ENCODE peak calls at places on chromosomes 11 and 22, in nine cellular contexts. One of them, this sample, is unnamed.
A peak's percentile ranks its signal among the peaks of the same experiment; 100 is the strongest.

GRCh38 chr11:120135838-120136237 is 2.1 kb downstream of the TRIM29 start:
- DNase-seq in K562: no peak
- DNase-seq in adrenal gland: no peak
- DNase-seq in breast epithelium: no peak
- DNase-seq in tibial nerve: peak; percentile 4
- DNase-seq in A549: no peak
- DNase-seq in sigmoid colon: no peak
- DNase-seq in lower leg skin: no peak
- DNase-seq in H1: no peak
- DNase-seq in this sample: no peak

GRCh38 chr11:64358907-64359711 is at the start of gene RPS6KA4:
- DNase-seq in H1: no peak
- DNase-seq in breast epithelium: no peak
- DNase-seq in tibial nerve: peak; percentile 49
- DNase-seq in A549: peak; percentile 71
- DNase-seq in lower leg skin: no peak
- DNase-seq in sigmoid colon: no peak
- DNase-seq in adrenal gland: peak; percentile 58
- DNase-seq in K562: peak; percentile 88
- DNase-seq in this sample: peak; percentile 74

GRCh38 chr11:72781313-72782080 is 12.3 kb downstream of the STARD10 start:
- DNase-seq in A549: peak; percentile 77
- DNase-seq in adrenal gland: no peak
- DNase-seq in K562: peak; percentile 82
- DNase-seq in sigmoid colon: no peak
- DNase-seq in tibial nerve: no peak
- DNase-seq in H1: no peak
- DNase-seq in breast epithelium: no peak
- DNase-seq in lower leg skin: no peak
- DNase-seq in this sample: peak; percentile 23

GRCh38 chr11:86678296-86678695 is 5.9 kb upstream of the ME3 start:
- DNase-seq in H1: no peak
- DNase-seq in A549: no peak
- DNase-seq in breast epithelium: no peak
- DNase-seq in tibial nerve: no peak
- DNase-seq in K562: no peak
- DNase-seq in sigmoid colon: no peak
- DNase-seq in lower leg skin: no peak
- DNase-seq in adrenal gland: no peak
- DNase-seq in this sample: peak; percentile 53

GRCh38 chr11:61495801-61496601 is 12.5 kb upstream of the LRRC10B start:
- DNase-seq in H1: no peak
- DNase-seq in adrenal gland: no peak
- DNase-seq in A549: no peak
- DNase-seq in tibial nerve: no peak
- DNase-seq in K562: no peak
- DNase-seq in breast epithelium: no peak
- DNase-seq in lower leg skin: no peak
- DNase-seq in sigmoid colon: no peak
- DNase-seq in this sample: no peak

GRCh38 chr11:61666684-61667297 is 13.4 kb upstream of the DAGLA start:
- DNase-seq in K562: peak; percentile 7
- DNase-seq in A549: no peak
- DNase-seq in breast epithelium: no peak
- DNase-seq in sigmoid colon: no peak
- DNase-seq in lower leg skin: no peak
- DNase-seq in tibial nerve: no peak
- DNase-seq in adrenal gland: no peak
- DNase-seq in H1: no peak
- DNase-seq in this sample: no peak

GRCh38 chr11:35082322-35083180 is 56.4 kb upstream of the CD44 start:
- DNase-seq in A549: peak; percentile 95
- DNase-seq in K562: peak; percentile 83
- DNase-seq in sigmoid colon: peak; percentile 75
- DNase-seq in breast epithelium: no peak
- DNase-seq in adrenal gland: no peak
- DNase-seq in H1: no peak
- DNase-seq in tibial nerve: peak; percentile 20
- DNase-seq in lower leg skin: peak; percentile 94
- DNase-seq in this sample: peak; percentile 80

GRCh38 chr11:124891390-124891861 is 6.2 kb downstream of the ROBO4 start:
- DNase-seq in tibial nerve: no peak
- DNase-seq in adrenal gland: no peak
- DNase-seq in lower leg skin: peak; percentile 84
- DNase-seq in breast epithelium: no peak
- DNase-seq in H1: no peak
- DNase-seq in sigmoid colon: peak; percentile 60
- DNase-seq in K562: no peak
- DNase-seq in A549: no peak
- DNase-seq in this sample: no peak

GRCh38 chr22:23259916-23260644 is 79.8 kb downstream of the BCR start:
- DNase-seq in K562: peak; percentile 64
- DNase-seq in breast epithelium: no peak
- DNase-seq in adrenal gland: no peak
- DNase-seq in sigmoid colon: no peak
- DNase-seq in H1: no peak
- DNase-seq in tibial nerve: no peak
- DNase-seq in A549: no peak
- DNase-seq in lower leg skin: no peak
- DNase-seq in this sample: no peak

DNA sequence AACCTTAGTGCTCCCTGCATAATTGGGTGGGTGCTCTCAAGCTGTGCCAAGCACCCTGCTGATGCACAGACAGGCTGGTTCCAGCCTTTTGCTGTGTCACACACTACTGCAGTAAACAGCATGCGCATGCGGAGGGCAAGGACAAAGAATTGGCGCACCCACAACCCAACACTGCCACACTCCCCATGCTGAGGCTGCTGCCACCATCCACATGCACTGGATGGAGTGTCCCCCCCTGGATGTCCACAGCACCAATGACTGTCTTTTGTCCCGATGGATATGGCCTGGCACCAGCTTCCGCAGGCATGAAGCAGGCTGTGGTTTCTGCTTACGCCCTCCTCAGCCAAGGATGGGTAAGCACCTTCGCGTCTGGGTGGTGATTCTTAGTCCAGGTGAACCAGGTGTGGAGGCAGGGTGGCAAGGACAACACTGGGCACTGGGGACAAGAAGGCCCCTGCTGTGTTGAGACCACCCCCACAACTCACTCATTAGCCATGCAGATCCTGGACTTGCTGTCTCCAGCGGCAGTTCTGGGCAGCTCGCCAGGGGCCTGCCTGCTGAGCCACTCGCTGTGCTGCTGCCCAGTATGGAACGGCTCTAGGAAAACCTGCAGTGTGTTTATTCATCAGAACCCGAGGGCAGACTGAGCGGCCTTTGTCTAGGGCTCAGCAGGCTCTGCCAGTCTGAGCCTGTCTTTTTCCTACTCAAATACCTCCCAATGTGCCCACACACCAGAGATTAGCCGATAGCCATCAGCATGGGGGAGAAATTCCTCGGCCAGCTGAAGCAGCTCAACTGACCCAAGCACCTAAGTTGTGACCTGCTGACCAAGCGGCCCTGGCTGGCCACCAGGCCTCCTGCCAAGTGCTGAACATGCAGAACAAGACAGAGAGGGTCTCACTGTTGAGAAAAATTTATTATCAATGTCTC is 8.2 kb upstream of the NAP1L4 start:
- DNase-seq in breast epithelium: peak; percentile 94
- DNase-seq in A549: no peak
- DNase-seq in tibial nerve: no peak
- DNase-seq in sigmoid colon: peak; percentile 94
- DNase-seq in adrenal gland: peak; percentile 36
- DNase-seq in H1: no peak
- DNase-seq in lower leg skin: peak; percentile 88
- DNase-seq in K562: no peak
- DNase-seq in this sample: no peak
- TF ChIP-seq POLR2A in breast epithelium: no peak
- TF ChIP-seq POLR2A in A549: no peak
- TF ChIP-seq POLR2A in tibial nerve: no peak
- TF ChIP-seq POLR2A in sigmoid colon: no peak
- TF ChIP-seq POLR2A in adrenal gland: no peak
- TF ChIP-seq POLR2A in H1: no peak
- TF ChIP-seq POLR2A in lower leg skin: no peak
- TF ChIP-seq POLR2A in K562: peak; percentile 24
- TF ChIP-seq POLR2A in this sample: no peak

GRCh38 chr22:35400335-35400680 is 368 bp downstream of the MCM5 start:
- DNase-seq in A549: no peak
- DNase-seq in tibial nerve: no peak
- DNase-seq in lower leg skin: no peak
- DNase-seq in sigmoid colon: no peak
- DNase-seq in K562: peak; percentile 12
- DNase-seq in H1: no peak
- DNase-seq in breast epithelium: no peak
- DNase-seq in adrenal gland: no peak
- DNase-seq in this sample: peak; percentile 74

GRCh38 chr22:35398574-35398973 is 1.4 kb upstream of the MCM5 start:
- DNase-seq in K562: no peak
- DNase-seq in H1: no peak
- DNase-seq in A549: no peak
- DNase-seq in tibial nerve: no peak
- DNase-seq in breast epithelium: no peak
- DNase-seq in adrenal gland: no peak
- DNase-seq in sigmoid colon: no peak
- DNase-seq in lower leg skin: no peak
- DNase-seq in this sample: no peak

GRCh38 chr22:35399114-35399677 is 744 bp upstream of the MCM5 start:
- DNase-seq in lower leg skin: no peak
- DNase-seq in sigmoid colon: no peak
- DNase-seq in A549: no peak
- DNase-seq in adrenal gland: no peak
- DNase-seq in K562: peak; percentile 54
- DNase-seq in tibial nerve: no peak
- DNase-seq in H1: no peak
- DNase-seq in breast epithelium: no peak
- DNase-seq in this sample: peak; percentile 54

GRCh38 chr22:35401863-35402262 is 1.9 kb downstream of the MCM5 start:
- DNase-seq in H1: no peak
- DNase-seq in A549: no peak
- DNase-seq in adrenal gland: no peak
- DNase-seq in tibial nerve: no peak
- DNase-seq in sigmoid colon: no peak
- DNase-seq in breast epithelium: no peak
- DNase-seq in lower leg skin: no peak
- DNase-seq in K562: no peak
- DNase-seq in this sample: peak; percentile 35

GRCh38 chr22:35399678-35400334 is at the start of gene MCM5:
- DNase-seq in sigmoid colon: peak; percentile 99
- DNase-seq in K562: peak; percentile 98
- DNase-seq in H1: peak; percentile 89
- DNase-seq in A549: peak; percentile 94
- DNase-seq in adrenal gland: peak; percentile 98
- DNase-seq in lower leg skin: peak; percentile 100
- DNase-seq in tibial nerve: peak; percentile 94
- DNase-seq in breast epithelium: peak; percentile 98
- DNase-seq in this sample: peak; percentile 99
- TF ChIP-seq POLR2A in sigmoid colon: no peak
- TF ChIP-seq POLR2A in K562: peak; percentile 86
- TF ChIP-seq POLR2A in H1: peak; percentile 95
- TF ChIP-seq POLR2A in A549: no peak
- TF ChIP-seq POLR2A in adrenal gland: no peak
- TF ChIP-seq POLR2A in lower leg skin: no peak
- TF ChIP-seq POLR2A in tibial nerve: no peak
- TF ChIP-seq POLR2A in breast epithelium: no peak
- TF ChIP-seq POLR2A in this sample: peak; percentile 82

GRCh38 chr11:69218946-69219720 is 63.4 kb downstream of the SMIM38 start:
- DNase-seq in H1: no peak
- DNase-seq in adrenal gland: no peak
- DNase-seq in lower leg skin: peak; percentile 68
- DNase-seq in sigmoid colon: no peak
- DNase-seq in K562: no peak
- DNase-seq in A549: no peak
- DNase-seq in tibial nerve: no peak
- DNase-seq in breast epithelium: peak; percentile 24
- DNase-seq in this sample: no peak

GRCh38 chr11:69216609-69217008 is 60.9 kb downstream of the SMIM38 start:
- DNase-seq in sigmoid colon: peak; percentile 36
- DNase-seq in A549: no peak
- DNase-seq in K562: no peak
- DNase-seq in breast epithelium: peak; percentile 47
- DNase-seq in adrenal gland: no peak
- DNase-seq in lower leg skin: peak; percentile 78
- DNase-seq in H1: no peak
- DNase-seq in tibial nerve: no peak
- DNase-seq in this sample: no peak

GRCh38 chr11:69220581-69221051 is 64.9 kb downstream of the SMIM38 start:
- DNase-seq in H1: no peak
- DNase-seq in adrenal gland: no peak
- DNase-seq in tibial nerve: no peak
- DNase-seq in lower leg skin: peak; percentile 86
- DNase-seq in K562: no peak
- DNase-seq in A549: no peak
- DNase-seq in breast epithelium: peak; percentile 47
- DNase-seq in sigmoid colon: peak; percentile 54
- DNase-seq in this sample: no peak

GRCh38 chr11:69217276-69218105 is 61.8 kb downstream of the SMIM38 start:
- DNase-seq in adrenal gland: no peak
- DNase-seq in sigmoid colon: peak; percentile 45
- DNase-seq in tibial nerve: no peak
- DNase-seq in breast epithelium: peak; percentile 59
- DNase-seq in H1: no peak
- DNase-seq in lower leg skin: peak; percentile 59
- DNase-seq in A549: no peak
- DNase-seq in K562: no peak
- DNase-seq in this sample: no peak

GRCh38 chr11:69218271-69218682 is 62.5 kb downstream of the SMIM38 start:
- DNase-seq in A549: no peak
- DNase-seq in H1: no peak
- DNase-seq in adrenal gland: no peak
- DNase-seq in tibial nerve: no peak
- DNase-seq in sigmoid colon: no peak
- DNase-seq in breast epithelium: peak; percentile 34
- DNase-seq in K562: no peak
- DNase-seq in lower leg skin: peak; percentile 76
- DNase-seq in this sample: no peak
- TF ChIP-seq POLR2A in A549: no peak
- TF ChIP-seq POLR2A in H1: no peak
- TF ChIP-seq POLR2A in adrenal gland: no peak
- TF ChIP-seq POLR2A in tibial nerve: no peak
- TF ChIP-seq POLR2A in sigmoid colon: no peak
- TF ChIP-seq POLR2A in breast epithelium: no peak
- TF ChIP-seq POLR2A in K562: no peak
- TF ChIP-seq POLR2A in lower leg skin: no peak
- TF ChIP-seq POLR2A in this sample: no peak

GRCh38 chr11:55658031-55658573 is 3.9 kb upstream of the OR4C6 start:
- DNase-seq in K562: no peak
- DNase-seq in tibial nerve: no peak
- DNase-seq in breast epithelium: no peak
- DNase-seq in H1: no peak
- DNase-seq in A549: no peak
- DNase-seq in lower leg skin: no peak
- DNase-seq in adrenal gland: no peak
- DNase-seq in sigmoid colon: no peak
- DNase-seq in this sample: no peak

GRCh38 chr11:55658608-55659007 is 3.4 kb upstream of the OR4C6 start:
- DNase-seq in H1: no peak
- DNase-seq in breast epithelium: no peak
- DNase-seq in K562: no peak
- DNase-seq in lower leg skin: no peak
- DNase-seq in adrenal gland: no peak
- DNase-seq in tibial nerve: no peak
- DNase-seq in A549: no peak
- DNase-seq in sigmoid colon: no peak
- DNase-seq in this sample: no peak

GRCh38 chr11:55652560-55652959 is 4.4 kb downstream of the OR4S2 start:
- DNase-seq in adrenal gland: no peak
- DNase-seq in breast epithelium: no peak
- DNase-seq in sigmoid colon: no peak
- DNase-seq in A549: no peak
- DNase-seq in H1: no peak
- DNase-seq in lower leg skin: no peak
- DNase-seq in K562: no peak
- DNase-seq in tibial nerve: no peak
- DNase-seq in this sample: no peak

GRCh38 chr11:55655096-55655495 is 6.9 kb upstream of the OR4C6 start:
- DNase-seq in lower leg skin: no peak
- DNase-seq in A549: no peak
- DNase-seq in sigmoid colon: no peak
- DNase-seq in breast epithelium: no peak
- DNase-seq in K562: no peak
- DNase-seq in H1: no peak
- DNase-seq in tibial nerve: no peak
- DNase-seq in adrenal gland: no peak
- DNase-seq in this sample: no peak
- TF ChIP-seq POLR2A in lower leg skin: no peak
- TF ChIP-seq POLR2A in A549: no peak
- TF ChIP-seq POLR2A in sigmoid colon: no peak
- TF ChIP-seq POLR2A in breast epithelium: no peak
- TF ChIP-seq POLR2A in K562: no peak
- TF ChIP-seq POLR2A in H1: no peak
- TF ChIP-seq POLR2A in tibial nerve: no peak
- TF ChIP-seq POLR2A in adrenal gland: no peak
- TF ChIP-seq POLR2A in this sample: no peak

This sample was measured in erythroblast.